ENCODE peak calls at places on chromosome 10, in six cellular contexts. L is AG04449, B is spleen, J is AG04450, D is HFF-Myc, X is neural progenitor cell. U is an unnamed sample.
A peak's percentile ranks its signal among the peaks of the same experiment; 100 is the strongest.

GRCh38 chr10:126012485-126012884 is 116.1 kb downstream of the FANK1 start:
- DNase-seq in L (no peak), B (no peak), J (no peak), D (no peak), X (no peak), U (peak; percentile 44)

GRCh38 chr10:49747303-49747646 is 14.8 kb downstream of the OGDHL start:
- DNase-seq in L (no peak), B (peak; percentile 49), J (no peak), D (no peak), X (no peak), U (no peak)

GRCh38 chr10:50470798-50471582 is 152.8 kb downstream of the SGMS1 start:
- DNase-seq in L (no peak), B (no peak), J (no peak), D (no peak), X (no peak), U (no peak)

GRCh38 chr10:68112837-68113236 is 3.5 kb downstream of the MYPN start:
- DNase-seq in L (no peak), B (no peak), J (no peak), D (no peak), X (no peak), U (no peak)

GRCh38 chr10:79937661-79938226 is 11.2 kb downstream of the SFTPD start:
- DNase-seq in L (no peak), B (peak; percentile 60), J (no peak), D (no peak), X (no peak), U (no peak)

GRCh38 chr10:33801705-33802104 is 467.2 kb upstream of the NRP1 start:
- DNase-seq in L (no peak), B (no peak), J (no peak), D (no peak), X (no peak), U (no peak)

GRCh38 chr10:72096115-72097000 is 8.0 kb upstream of the SPOCK2 start:
- DNase-seq in L (peak; percentile 1), B (no peak), J (no peak), D (no peak), X (peak; percentile 32), U (peak; percentile 21)

GRCh38 chr10:128062331-128062730 is 63.9 kb downstream of the MKI67 start:
- DNase-seq in L (no peak), B (peak; percentile 87), J (no peak), D (no peak), X (peak; percentile 41), U (no peak)

GRCh38 chr10:110852255-110852896 is 19.4 kb upstream of the PDCD4 start:
- DNase-seq in L (no peak), B (no peak), J (no peak), D (no peak), X (no peak), U (no peak)

GRCh38 chr10:95290801-95291633 is at the start of gene PDLIM1:
- DNase-seq in L (no peak), B (peak; percentile 95), J (no peak), D (no peak), X (peak; percentile 81), U (peak; percentile 52)
- TF ChIP-seq CTCF in L (peak; percentile 30), B (peak; percentile 49), J (peak; percentile 20), D (no peak), X (peak; percentile 32), U (no peak)

GRCh38 chr10:105586451-105587098 is 945.5 kb downstream of the SORCS3 start:
- DNase-seq in L (no peak), B (no peak), J (no peak), D (no peak), X (no peak), U (no peak)
- H3K4me3 ChIP-seq in L (no peak overlapping the region), B (no peak overlapping the region), J (no peak overlapping the region), D (no peak overlapping the region), X (no peak overlapping the region), U (no peak overlapping the region)

DNA sequence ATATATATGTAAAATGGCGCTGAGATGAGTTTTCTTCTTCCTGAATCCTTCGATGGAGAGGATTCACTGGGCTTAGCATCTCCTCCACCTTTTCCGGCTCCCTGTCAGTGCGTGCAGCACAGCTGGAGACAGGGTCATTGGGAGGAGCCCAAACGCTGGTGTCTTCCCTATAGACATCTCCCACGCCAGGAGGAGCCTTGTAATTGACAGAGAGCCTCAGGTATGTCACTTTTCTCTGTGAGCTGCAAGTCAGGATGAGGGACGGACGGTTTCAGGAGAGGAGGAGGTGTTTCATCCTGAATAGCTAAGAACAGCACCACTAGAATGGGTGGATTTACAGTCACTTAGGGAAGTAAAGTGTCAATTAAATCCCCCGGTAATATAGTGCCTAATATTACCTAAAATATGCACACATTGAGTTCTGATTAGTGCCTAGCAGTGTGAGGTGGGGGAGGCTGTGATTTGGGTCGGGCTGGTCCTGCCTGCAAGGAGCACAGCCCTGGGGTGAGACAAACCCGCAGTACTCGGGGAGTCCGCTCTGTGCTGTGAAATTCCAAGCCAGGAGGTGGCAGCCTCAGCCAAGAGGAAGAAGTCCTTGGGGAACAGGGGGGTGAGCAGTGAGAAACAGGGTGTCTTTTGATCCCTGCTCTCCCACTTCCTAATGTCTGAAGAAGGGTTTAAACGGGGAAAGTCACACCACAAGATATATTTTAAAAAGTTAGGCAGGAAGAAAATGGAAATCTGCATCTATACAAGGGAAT is 28.2 kb downstream of the IL15RA start:
- DNase-seq in L (no peak), B (no peak), J (peak; percentile 36), D (no peak), X (peak; percentile 71), U (peak; percentile 77)
- TF ChIP-seq CTCF in L (peak; percentile 67), B (peak; percentile 56), J (peak; percentile 70), D (peak; percentile 63), X (peak; percentile 65), U (peak; percentile 65)

GRCh38 chr10:15860692-15861201 is 440 bp upstream of the MINDY3 start:
- DNase-seq in L (no peak), B (no peak), J (no peak), D (no peak), X (no peak), U (no peak)

GRCh38 chr10:15859865-15860691 is at the start of gene MINDY3:
- DNase-seq in L (peak; percentile 5), B (peak; percentile 94), J (peak; percentile 37), D (peak; percentile 38), X (peak; percentile 70), U (peak; percentile 80)

GRCh38 chr10:15857001-15857608 is 3.2 kb downstream of the MINDY3 start:
- DNase-seq in L (no peak), B (no peak), J (no peak), D (no peak), X (no peak), U (no peak)

GRCh38 chr10:15859531-15859864 is 809 bp downstream of the MINDY3 start:
- DNase-seq in L (no peak), B (no peak), J (no peak), D (no peak), X (no peak), U (no peak)

GRCh38 chr10:15858895-15859294 is 1.4 kb downstream of the MINDY3 start:
- DNase-seq in L (no peak), B (no peak), J (no peak), D (no peak), X (no peak), U (no peak)
- H3K4me3 ChIP-seq in L (peak overlapping the region; percentile 83), B (peak overlapping the region; percentile 75), J (peak overlapping the region; percentile 91), D (peak overlapping the region; percentile 77), X (peak overlapping the region; percentile 95), U (peak overlapping the region; percentile 74)

GRCh38 chr10:101036726-101037125 is 5.7 kb downstream of the SFXN3 start:
- DNase-seq in L (no peak), B (peak; percentile 59), J (no peak), D (no peak), X (no peak), U (no peak)
- TF ChIP-seq CTCF in L (no peak), B (no peak), J (no peak), D (no peak), X (no peak), U (no peak)

DNA sequence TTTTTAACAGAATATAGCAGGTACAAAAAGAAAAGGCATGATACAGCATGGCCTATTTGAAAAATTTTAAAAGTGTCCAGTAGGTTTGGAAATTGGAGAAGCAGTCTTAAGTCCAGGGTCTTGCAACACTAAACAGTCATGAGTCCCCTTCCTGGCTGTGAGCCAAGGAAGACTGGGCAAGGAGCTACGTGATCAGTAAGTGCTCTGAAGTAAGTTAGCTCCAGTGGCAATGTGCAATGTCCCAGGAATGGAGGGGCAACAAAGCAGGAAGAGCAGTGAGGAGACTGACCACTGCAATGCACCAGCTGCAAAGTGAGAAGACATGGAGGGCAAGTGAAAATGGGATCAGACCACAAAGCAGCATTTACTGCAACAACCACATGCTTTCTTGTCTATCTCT is 72.9 kb upstream of the GRID1 start:
- DNase-seq in L (peak; percentile 86), B (no peak), J (peak; percentile 87), D (peak; percentile 24), X (no peak), U (peak; percentile 97)
- H3K4me3 ChIP-seq in L (no peak overlapping the region), B (no peak overlapping the region), J (no peak overlapping the region), D (no peak overlapping the region), X (no peak overlapping the region), U (no peak overlapping the region)

U was measured in cardiac fibroblast.